ENCODE peak calls at places on chromosomes 7 and 10, in six cellular contexts. T is GM23248, B is PC-3, I is hepatocyte, C is GM23338, J is fibroblast of lung. Y is an unnamed sample.

GRCh38 chr7:47239034-47239433 is 342.9 kb downstream of the TNS3 start:
- DNase-seq in T (no peak), J (no peak), B (no peak), I (no peak), C (no peak), Y (no peak)

GRCh38 chr10:1364151-1364910 is 308.1 kb downstream of the WDR37 start:
- DNase-seq in J (no peak), C (no peak), T (no peak), B (no peak), I (no peak), Y (no peak)

GRCh38 chr10:13099666-13100348 is at the start of gene OPTN:
- DNase-seq in T (peak), J (peak), C (peak), I (peak), B (peak), Y (peak)

GRCh38 chr7:85567983-85568382 is 381.1 kb upstream of the SEMA3D start:
- DNase-seq in C (no peak), B (no peak), J (no peak), I (no peak), T (no peak), Y (no peak)

GRCh38 chr10:1651280-1651975 is 85.9 kb downstream of the ADARB2 start:
- DNase-seq in T (no peak), I (no peak), C (no peak), J (no peak), B (no peak), Y (no peak)

GRCh38 chr10:61050120-61050745 is 106.2 kb upstream of the RHOBTB1 start:
- DNase-seq in C (no peak), I (no peak), T (no peak), J (no peak), B (no peak), Y (no peak)

GRCh38 chr10:4270116-4270515 is 485.1 kb upstream of the KLF6 start:
- DNase-seq in J (peak), I (peak), B (peak), T (peak), C (no peak), Y (no peak)

GRCh38 chr7:157457355-157458253 is 120.8 kb downstream of the DNAJB6 start:
- DNase-seq in T (no peak), B (no peak), C (no peak), I (no peak), J (no peak), Y (no peak)

GRCh38 chr10:98445200-98445812 is 1.4 kb downstream of the HPS1 start:
- DNase-seq in I (no peak), C (no peak), T (no peak), B (no peak), J (no peak), Y (no peak)

GRCh38 chr10:103800789-103801540 is 54.4 kb downstream of the SH3PXD2A start:
- DNase-seq in C (no peak), J (peak), I (no peak), T (peak), B (peak), Y (no peak)

GRCh38 chr10:17662193-17663138 is 18.5 kb downstream of the STAM start:
- DNase-seq in C (no peak), I (no peak), B (no peak), T (no peak), J (no peak), Y (no peak)

GRCh38 chr10:70597856-70598815 is 4.4 kb downstream of the PRF1 start:
- DNase-seq in T (no peak), J (no peak), I (no peak), B (no peak), C (no peak), Y (no peak)

GRCh38 chr7:2763607-2764006 is 75.6 kb downstream of the AMZ1 start:
- DNase-seq in J (no peak), I (no peak), C (no peak), T (no peak), B (no peak), Y (no peak)

GRCh38 chr10:52276163-52276562 is 37.9 kb upstream of the DKK1 start:
- DNase-seq in T (no peak), I (no peak), B (no peak), C (no peak), J (no peak), Y (no peak)

GRCh38 chr7:22695476-22696132 is 31.4 kb upstream of the IL6 start:
- DNase-seq in I (no peak), T (no peak), J (no peak), C (no peak), B (no peak), Y (no peak)

GRCh38 chr10:129764901-129765663 is 199.0 kb downstream of the EBF3 start:
- DNase-seq in T (no peak), C (no peak), I (no peak), B (no peak), J (no peak), Y (no peak)

GRCh38 chr10:102133373-102134195 is 744 bp downstream of the PPRC1 start:
- DNase-seq in C (peak), I (peak), J (peak), T (peak), B (peak), Y (no peak)

GRCh38 chr7:801940-802364 is 30.3 kb upstream of the SUN1 start:
- DNase-seq in I (peak), T (peak), C (no peak), B (no peak), J (no peak), Y (no peak)

GRCh38 chr10:69451784-69452251 is 553 bp downstream of the TSPAN15 start:
- DNase-seq in B (peak), I (peak), C (peak), T (no peak), J (no peak), Y (no peak)

GRCh38 chr10:13787015-13787421 is 200.3 kb downstream of the PRPF18 start:
- DNase-seq in B (no peak), T (no peak), I (no peak), J (no peak), C (no peak), Y (no peak)

GRCh38 chr10:33893502-33893901 is 559.0 kb upstream of the NRP1 start:
- DNase-seq in I (no peak), T (peak), B (no peak), J (peak), C (no peak), Y (no peak)

GRCh38 chr7:142228681-142229080 is 29.2 kb downstream of the PRSS58 start:
- DNase-seq in I (no peak), J (no peak), C (peak), B (no peak), T (no peak), Y (no peak)

GRCh38 chr7:75533926-75534325 is 41.8 kb downstream of the SPDYE5 start:
- DNase-seq in C (no peak), I (no peak), B (no peak), T (no peak), J (no peak), Y (no peak)

GRCh38 chr10:97096327-97097153 is 89.2 kb downstream of the SLIT1 start:
- DNase-seq in C (no peak), J (no peak), I (no peak), B (no peak), T (no peak), Y (no peak)

GRCh38 chr7:80488851-80489370 is 23.0 kb downstream of the GNAT3 start:
- DNase-seq in B (no peak), C (no peak), J (no peak), T (no peak), I (no peak), Y (no peak)

GRCh38 chr10:44306762-44307161 is 78.1 kb downstream of the CXCL12 start:
- DNase-seq in T (peak), J (no peak), C (peak), I (no peak), B (peak), Y (peak)

GRCh38 chr7:137003071-137003470 is 134.6 kb downstream of the CHRM2 start:
- DNase-seq in J (no peak), B (no peak), I (no peak), C (no peak), T (peak), Y (no peak)

GRCh38 chr7:116525298-116525912 is 569 bp downstream of the CAV1 start:
- DNase-seq in T (peak), B (peak), J (no peak), C (peak), I (peak), Y (no peak)

GRCh38 chr10:95767884-95768556 is 12.1 kb downstream of the ENTPD1 start:
- DNase-seq in I (no peak), T (peak), C (no peak), J (peak), B (no peak), Y (no peak)

GRCh38 chr7:29940199-29940598 is 49.4 kb downstream of the SCRN1 start:
- DNase-seq in J (no peak), C (no peak), B (no peak), I (no peak), T (peak), Y (no peak)

GRCh38 chr7:74665296-74665938 is 7.9 kb downstream of the GTF2I start:
- DNase-seq in B (no peak), I (no peak), C (no peak), T (no peak), J (no peak), Y (no peak)

GRCh38 chr7:25496394-25497103 is 268.3 kb upstream of the NPVF start:
- DNase-seq in T (no peak), C (no peak), I (no peak), B (no peak), J (no peak), Y (no peak)

GRCh38 chr10:126157127-126157526 is 231.2 kb downstream of the ADAM12 start:
- DNase-seq in I (peak), T (no peak), B (no peak), J (no peak), C (no peak), Y (no peak)

GRCh38 chr10:124394583-124394982 is 24.1 kb downstream of the OAT start:
- DNase-seq in B (peak), I (no peak), C (no peak), J (no peak), T (no peak), Y (no peak)

GRCh38 chr10:93288679-93289634 is 193.2 kb downstream of the MYOF start:
- DNase-seq in C (peak), T (peak), J (peak), I (peak), B (peak), Y (peak)

GRCh38 chr7:157384301-157384700 is 47.5 kb downstream of the DNAJB6 start:
- DNase-seq in I (no peak), C (no peak), J (peak), B (peak), T (no peak), Y (no peak)

GRCh38 chr10:43209651-43210141 is 57.2 kb downstream of the RASGEF1A start:
- DNase-seq in T (no peak), J (no peak), C (no peak), B (no peak), I (no peak), Y (no peak)

GRCh38 chr10:88116491-88116890 is 253.1 kb downstream of the PTEN start:
- DNase-seq in B (no peak), I (no peak), C (no peak), J (no peak), T (peak), Y (no peak)

GRCh38 chr7:146375155-146375554 is 258.6 kb downstream of the CNTNAP2 start:
- DNase-seq in J (no peak), C (no peak), T (no peak), I (no peak), B (no peak), Y (no peak)

GRCh38 chr7:132009778-132010177 is 453.4 kb upstream of the PODXL start:
- DNase-seq in I (no peak), T (peak), J (no peak), B (no peak), C (no peak), Y (no peak)

GRCh38 chr10:110643670-110644597 is at the start of gene RBM20:
- DNase-seq in T (peak), B (peak), J (no peak), I (peak), C (peak), Y (no peak)
- TF ChIP-seq EZH2 in T (no peak), B (no peak), J (no peak), I (no peak), C (no peak), Y (no peak)

GRCh38 chr7:100837099-100837836 is 9.9 kb upstream of the EPHB4 start:
- DNase-seq in C (peak), T (peak), B (no peak), I (peak), J (peak), Y (peak)

GRCh38 chr7:100840470-100841100 is 11.9 kb upstream of the SLC12A9 start:
- DNase-seq in J (no peak), T (no peak), I (no peak), C (peak), B (no peak), Y (no peak)

GRCh38 chr7:100835903-100836811 is 8.8 kb upstream of the EPHB4 start:
- DNase-seq in T (no peak), I (peak), B (no peak), J (no peak), C (peak), Y (no peak)

GRCh38 chr7:100839361-100839760 is 12.0 kb upstream of the EPHB4 start:
- DNase-seq in T (no peak), C (no peak), J (no peak), B (no peak), I (no peak), Y (no peak)

GRCh38 chr7:100836812-100837098 is 9.4 kb upstream of the EPHB4 start:
- DNase-seq in J (no peak), I (no peak), C (no peak), B (no peak), T (no peak), Y (no peak)
- H3K4me3 ChIP-seq in J (peak), I (no peak), C (peak), B (no peak), T (peak), Y (peak)

GRCh38 chr7:128405345-128406146 is 4.2 kb downstream of the IMPDH1 start:
- DNase-seq in T (peak), I (peak), C (peak), B (peak), J (peak), Y (no peak)
- TF ChIP-seq EZH2 in T (no peak), I (no peak), C (no peak), B (no peak), J (no peak), Y (no peak)

DNA sequence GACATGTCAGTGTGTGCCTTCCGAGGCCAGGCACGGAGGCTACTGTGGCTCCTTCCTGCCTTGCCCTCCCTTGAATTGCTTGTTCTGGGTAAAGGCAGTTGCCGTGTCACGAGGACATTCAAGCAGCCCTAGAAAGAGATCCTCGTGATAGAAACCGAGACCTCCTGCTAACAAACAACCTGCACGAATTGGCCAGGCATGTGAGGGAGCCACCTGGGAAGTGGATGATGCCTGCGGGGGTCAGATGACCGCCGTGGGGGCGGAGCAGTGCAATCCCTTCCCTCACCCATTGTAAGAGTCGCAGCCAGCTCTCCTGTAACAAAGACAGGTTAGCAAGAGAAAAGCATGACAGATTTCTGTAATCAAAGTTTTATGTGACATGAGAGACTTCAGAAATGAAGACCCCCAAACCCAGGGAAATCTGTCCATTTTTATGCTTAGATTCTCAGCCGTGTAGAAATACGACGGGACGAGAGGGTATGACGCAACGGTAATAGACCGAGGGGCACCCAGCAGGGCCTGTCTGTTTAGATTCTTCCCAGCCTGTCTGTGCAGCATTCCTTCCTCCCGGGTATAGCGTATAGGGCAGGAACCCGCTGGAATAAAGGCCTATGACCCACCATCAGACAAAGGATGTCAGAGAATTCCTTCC is 241.7 kb downstream of the GATA3 start:
- DNase-seq in J (no peak), T (no peak), B (no peak), C (peak), I (peak), Y (no peak)
- H3K4me3 ChIP-seq in J (no peak), T (no peak), B (no peak), C (peak), I (no peak), Y (no peak)

GRCh38 chr10:86389441-86390193 is 23.0 kb upstream of the GRID1 start:
- DNase-seq in J (no peak), C (peak), B (no peak), T (peak), I (peak), Y (no peak)
- TF ChIP-seq EZH2 in J (no peak), C (no peak), B (no peak), T (no peak), I (no peak), Y (no peak)